ENCODE peak calls at places on chromosomes 2 and 18, in five cellular contexts. B, T, Z, V and X are unnamed samples.

GRCh38 chr18:47968006-47968676 is 37.7 kb upstream of the SMAD2 start:
- DNase-seq in T (no peak), V (peak), Z (no peak), B (peak), X (no peak)

GRCh38 chr2:96342085-96342484 is 6.5 kb downstream of the NCAPH start:
- DNase-seq in V (no peak), Z (no peak), B (peak), T (no peak), X (peak)

GRCh38 chr2:88099798-88100488 is 27.9 kb downstream of the FABP1 start:
- DNase-seq in V (peak), B (peak), Z (peak), T (peak), X (peak)

GRCh38 chr2:42385225-42385624 is 24.2 kb upstream of the COX7A2L start:
- DNase-seq in V (peak), T (no peak), Z (no peak), B (peak), X (peak)

GRCh38 chr18:23784811-23785245 is 95.6 kb downstream of the LAMA3 start:
- DNase-seq in T (no peak), V (no peak), Z (no peak), B (peak), X (no peak)

GRCh38 chr2:176421291-176422050 is 152.2 kb downstream of the MTX2 start:
- DNase-seq in Z (no peak), B (no peak), V (no peak), T (no peak), X (no peak)

GRCh38 chr2:84395819-84396218 is 63.3 kb downstream of the SUCLG1 start:
- DNase-seq in B (peak), V (no peak), T (no peak), Z (no peak), X (no peak)

GRCh38 chr2:78455586-78455985 is 569.9 kb upstream of the REG3G start:
- DNase-seq in V (no peak), T (no peak), B (no peak), Z (no peak), X (no peak)

GRCh38 chr2:134398300-134398699 is 144.4 kb downstream of the MGAT5 start:
- DNase-seq in T (no peak), V (no peak), Z (no peak), B (peak), X (peak)

GRCh38 chr18:45521151-45521550 is 94.1 kb upstream of the SLC14A2 start:
- DNase-seq in T (no peak), B (peak), V (no peak), Z (no peak), X (no peak)

GRCh38 chr2:160910681-160911080 is 249.5 kb upstream of the TANK start:
- DNase-seq in Z (no peak), T (peak), V (no peak), B (peak), X (no peak)

GRCh38 chr2:113703404-113704299 is 52.8 kb downstream of the SLC35F5 start:
- DNase-seq in T (peak), B (no peak), V (no peak), Z (no peak), X (no peak)

GRCh38 chr2:29606105-29606871 is 315.1 kb downstream of the ALK start:
- DNase-seq in T (no peak), Z (no peak), B (peak), V (no peak), X (peak)

GRCh38 chr2:20538308-20539132 is 91.6 kb downstream of the RHOB start:
- DNase-seq in B (no peak), T (no peak), Z (no peak), V (no peak), X (no peak)

DNA sequence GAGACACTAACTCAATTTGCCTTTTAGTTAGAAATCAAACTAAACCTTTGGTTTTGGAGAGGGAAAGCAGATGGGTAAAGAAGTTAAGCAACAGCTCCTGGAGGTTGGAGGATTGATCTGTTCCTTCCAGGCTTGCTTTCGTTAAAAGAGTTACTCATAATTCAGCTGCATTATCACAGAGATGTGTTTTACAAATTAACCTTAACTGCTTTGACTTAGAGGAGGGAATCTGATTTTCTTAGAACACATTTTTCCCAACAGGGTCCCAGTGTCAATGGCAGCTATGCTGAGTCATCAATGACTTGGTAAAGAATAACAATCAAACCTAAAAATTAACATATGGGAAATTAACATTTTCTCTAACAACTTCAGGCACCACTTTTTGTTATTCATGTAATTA is 113.4 kb downstream of the COPS8 start:
- DNase-seq in T (no peak), Z (no peak), B (peak), V (no peak), X (no peak)
- TF ChIP-seq EZH2phosphoT487 in T (no peak), Z (no peak), B (no peak), V (no peak), X (no peak)

GRCh38 chr2:37361994-37362698 is 17.7 kb downstream of the QPCT start:
- DNase-seq in B (no peak), V (no peak), T (no peak), Z (no peak), X (no peak)

GRCh38 chr2:37357461-37358008 is 13.1 kb downstream of the QPCT start:
- DNase-seq in B (peak), V (no peak), Z (no peak), T (no peak), X (no peak)

GRCh38 chr2:37358466-37358865 is 14.0 kb downstream of the QPCT start:
- DNase-seq in Z (no peak), B (no peak), V (no peak), T (no peak), X (no peak)

GRCh38 chr2:37364351-37364750 is 19.9 kb downstream of the QPCT start:
- DNase-seq in Z (no peak), B (no peak), T (no peak), V (no peak), X (no peak)

DNA sequence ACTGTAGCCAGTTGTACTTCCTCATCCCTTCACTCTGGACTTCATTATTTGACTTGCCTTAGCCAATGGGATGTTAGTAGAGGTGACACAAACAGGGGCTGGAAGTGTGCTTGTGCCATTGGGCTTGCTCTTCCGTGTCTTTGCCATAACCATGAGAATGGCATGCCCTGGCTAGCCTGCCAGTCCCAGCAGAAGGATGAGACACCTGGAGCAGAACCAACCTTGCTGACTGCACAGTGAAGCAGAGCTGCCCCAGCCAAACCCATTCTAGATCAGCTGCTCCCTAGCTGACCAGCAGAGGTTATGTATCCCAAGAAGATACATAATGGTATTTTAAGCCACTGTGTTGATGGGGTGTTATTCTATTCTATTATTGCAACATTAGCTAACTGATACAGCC is 17.0 kb downstream of the QPCT start:
- DNase-seq in T (no peak), Z (no peak), V (no peak), B (no peak), X (no peak)
- TF ChIP-seq EZH2phosphoT487 in T (no peak), Z (no peak), V (no peak), B (no peak), X (no peak)

GRCh38 chr2:33525666-33526065 is 49.2 kb downstream of the RASGRP3 start:
- DNase-seq in V (no peak), T (no peak), B (no peak), Z (no peak), X (no peak)

GRCh38 chr2:33522571-33522970 is 46.1 kb downstream of the RASGRP3 start:
- DNase-seq in B (peak), Z (no peak), T (no peak), V (no peak), X (no peak)

GRCh38 chr2:33528551-33528950 is 52.1 kb downstream of the RASGRP3 start:
- DNase-seq in B (no peak), T (no peak), Z (no peak), V (no peak), X (no peak)

GRCh38 chr2:33529771-33530481 is 53.5 kb downstream of the RASGRP3 start:
- DNase-seq in V (no peak), Z (no peak), T (no peak), B (peak), X (peak)

DNA sequence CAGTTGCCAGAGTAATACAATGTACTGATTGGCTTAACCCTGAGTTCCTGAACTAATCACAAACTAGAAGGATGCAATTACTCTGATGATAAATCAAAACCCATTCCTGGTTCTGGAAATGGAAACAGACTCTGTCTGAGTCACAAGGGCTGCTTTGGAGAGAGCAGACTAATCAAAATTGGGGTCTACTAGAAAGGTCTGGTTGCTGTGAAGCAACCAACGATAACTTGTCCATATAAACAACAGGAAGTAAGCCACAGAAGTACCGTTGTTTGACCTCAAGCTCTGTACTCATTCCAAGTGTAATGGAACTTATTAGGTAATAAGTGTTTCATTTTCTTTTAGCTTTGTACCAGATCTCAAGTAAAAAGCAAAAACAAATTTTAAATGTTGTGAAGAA is 49.7 kb downstream of the RASGRP3 start:
- DNase-seq in T (no peak), B (peak), Z (no peak), V (no peak), X (no peak)
- TF ChIP-seq EZH2phosphoT487 in T (no peak), B (no peak), Z (no peak), V (no peak), X (no peak)

GRCh38 chr2:36965751-36966369 is 476 bp downstream of the STRN start:
- DNase-seq in B (peak), V (peak), Z (no peak), T (peak), X (peak)
- TF ChIP-seq EZH2phosphoT487 in B (no peak), V (no peak), Z (no peak), T (no peak), X (no peak)

DNA sequence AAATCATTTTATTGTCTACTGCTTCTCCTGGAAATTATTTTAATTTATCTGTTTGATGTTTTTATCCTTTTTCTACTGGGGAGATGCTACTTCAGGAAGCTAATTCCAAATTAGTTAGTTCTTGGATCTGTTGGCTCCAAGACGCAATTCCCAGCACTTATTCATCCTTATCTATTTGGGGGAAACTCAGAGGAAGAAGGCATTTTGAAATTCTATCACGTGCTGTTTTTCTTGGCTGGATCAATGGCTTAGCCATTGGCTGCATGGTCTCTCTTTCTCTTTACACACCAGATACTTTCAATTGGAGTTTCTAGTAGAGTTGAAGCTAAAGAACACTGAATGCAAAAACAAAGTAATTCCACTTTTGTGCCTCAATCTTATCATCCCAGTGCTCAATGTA is 98.3 kb downstream of the RAPGEF4 start:
- DNase-seq in Z (no peak), B (no peak), T (no peak), V (no peak), X (no peak)
- TF ChIP-seq EZH2phosphoT487 in Z (no peak), B (no peak), T (no peak), V (no peak), X (no peak)

GRCh38 chr2:15082105-15083058 is 449.9 kb downstream of the LRATD1 start:
- DNase-seq in Z (no peak), B (no peak), V (no peak), T (no peak), X (no peak)

GRCh38 chr2:15081356-15081755 is 448.8 kb downstream of the LRATD1 start:
- DNase-seq in V (no peak), T (no peak), B (no peak), Z (no peak), X (no peak)

GRCh38 chr2:15084826-15085489 is 452.4 kb downstream of the LRATD1 start:
- DNase-seq in B (no peak), V (no peak), Z (no peak), T (peak), X (no peak)
- TF ChIP-seq EZH2phosphoT487 in B (no peak), V (no peak), Z (no peak), T (no peak), X (no peak)

GRCh38 chr2:39378968-39379367 is 58.1 kb downstream of the MAP4K3 start:
- DNase-seq in T (no peak), B (peak), V (no peak), Z (no peak), X (no peak)
- TF ChIP-seq EZH2phosphoT487 in T (no peak), B (no peak), V (no peak), Z (no peak), X (no peak)

GRCh38 chr2:182715896-182716664 is at the start of gene DNAJC10:
- DNase-seq in V (peak), Z (peak), B (peak), T (peak), X (peak)

GRCh38 chr2:182715121-182715895 is 749 bp upstream of the DNAJC10 start:
- DNase-seq in V (no peak), B (peak), T (no peak), Z (no peak), X (peak)

GRCh38 chr2:182717451-182718215 is 1.6 kb downstream of the DNAJC10 start:
- DNase-seq in V (no peak), B (no peak), Z (no peak), T (no peak), X (no peak)

GRCh38 chr2:182716665-182716990 is 571 bp downstream of the DNAJC10 start:
- DNase-seq in B (no peak), V (no peak), Z (no peak), T (no peak), X (peak)

GRCh38 chr2:182718459-182718858 is 2.4 kb downstream of the DNAJC10 start:
- DNase-seq in V (no peak), Z (no peak), T (no peak), B (no peak), X (no peak)
- TF ChIP-seq EZH2phosphoT487 in V (no peak), Z (no peak), T (no peak), B (no peak), X (no peak)